ENCODE peak calls at places on chromosomes 12 and 14, in five cellular contexts. K is K562, O is HepG2, R is A549, P is H1. B is an unnamed sample. For H3K9me3, the result is how much of the 10 kb centered on the place peaks cover.

GRCh38 chr12:75933136-75933535 is 98.4 kb downstream of the PHLDA1 start:
- DNase-seq in O (no peak), R (peak), K (no peak), P (no peak), B (peak)

GRCh38 chr12:111574797-111575443 is 24.2 kb downstream of the ATXN2 start:
- DNase-seq in R (no peak), O (no peak), K (no peak), P (no peak), B (no peak)

GRCh38 chr12:58920102-58920955 is at the start of gene LRIG3:
- DNase-seq in K (peak), R (peak), P (no peak), O (peak), B (peak)

GRCh38 chr14:105439710-105440553 is 20.3 kb downstream of the MTA1 start:
- DNase-seq in O (no peak), K (no peak), P (no peak), R (peak), B (peak)

GRCh38 chr12:89695100-89695499 is 13.5 kb downstream of the ATP2B1 start:
- DNase-seq in K (no peak), O (no peak), R (no peak), P (no peak), B (peak)

GRCh38 chr12:25677180-25677937 is 124.3 kb upstream of the LMNTD1 start:
- DNase-seq in P (no peak), R (peak), K (no peak), O (no peak), B (no peak)

GRCh38 chr12:115941362-115941761 is 336.1 kb downstream of the MED13L start:
- DNase-seq in O (no peak), K (no peak), P (no peak), R (no peak), B (no peak)

GRCh38 chr12:105978686-105979085 is 160.1 kb downstream of the NUAK1 start:
- DNase-seq in P (no peak), K (no peak), O (no peak), R (no peak), B (no peak)

GRCh38 chr14:100842799-100843198 is 16.9 kb downstream of the MEG3 start:
- DNase-seq in O (no peak), P (no peak), R (no peak), K (no peak), B (no peak)

GRCh38 chr12:31362759-31363415 is 36.9 kb upstream of the SINHCAF start:
- DNase-seq in K (peak), R (peak), P (no peak), O (peak), B (no peak)

GRCh38 chr14:28759056-28759657 is 7.4 kb upstream of the FOXG1 start:
- DNase-seq in K (no peak), R (no peak), P (no peak), O (no peak), B (no peak)

GRCh38 chr14:90697146-90697545 is 119.1 kb downstream of the TTC7B start:
- DNase-seq in P (no peak), O (no peak), R (no peak), K (no peak), B (no peak)

GRCh38 chr12:13702401-13702800 is 279.0 kb downstream of the GRIN2B start:
- DNase-seq in R (no peak), O (no peak), P (no peak), K (no peak), B (no peak)

GRCh38 chr12:86257173-86257572 is 982 bp upstream of the MGAT4C start:
- DNase-seq in O (no peak), K (no peak), R (no peak), P (no peak), B (no peak)

GRCh38 chr14:24972844-24973243 is 77.1 kb downstream of the STXBP6 start:
- DNase-seq in O (no peak), P (no peak), K (no peak), R (no peak), B (no peak)

GRCh38 chr14:34474187-34474679 is 12.2 kb upstream of the SPTSSA start:
- DNase-seq in K (no peak), P (no peak), R (no peak), O (no peak), B (no peak)

GRCh38 chr12:54439521-54440255 is 20.6 kb upstream of the ITGA5 start:
- DNase-seq in R (peak), O (peak), K (peak), P (no peak), B (peak)

GRCh38 chr12:96258451-96258933 is 64.3 kb downstream of the ELK3 start:
- DNase-seq in R (no peak), O (no peak), P (no peak), K (no peak), B (peak)

GRCh38 chr12:58433969-58434368 is 486.3 kb downstream of the LRIG3 start:
- DNase-seq in O (no peak), R (no peak), K (no peak), P (no peak), B (no peak)

GRCh38 chr12:48717252-48717695 is 767 bp upstream of the CCNT1 start:
- DNase-seq in K (no peak), R (peak), O (no peak), P (no peak), B (peak)

GRCh38 chr12:59151243-59151642 is 230.9 kb upstream of the LRIG3 start:
- DNase-seq in P (no peak), O (no peak), R (no peak), K (no peak), B (no peak)

GRCh38 chr12:14514154-14514842 is 53.4 kb downstream of the PLBD1 start:
- DNase-seq in R (peak), K (no peak), O (peak), P (peak), B (no peak)

GRCh38 chr14:68940614-68941185 is 38.4 kb downstream of the ACTN1 start:
- DNase-seq in K (no peak), O (no peak), R (no peak), P (no peak), B (no peak)

GRCh38 chr14:58638231-58639205 is 756 bp downstream of the DACT1 start:
- DNase-seq in O (no peak), P (no peak), K (no peak), R (peak), B (peak)

GRCh38 chr12:40336573-40337199 is 111.9 kb downstream of the LRRK2 start:
- DNase-seq in K (peak), O (peak), P (no peak), R (peak), B (peak)

GRCh38 chr12:18683603-18684002 is 54.2 kb downstream of the PLCZ1 start:
- DNase-seq in P (no peak), R (no peak), O (no peak), K (peak), B (no peak)

GRCh38 chr12:32302218-32302826 is 97.0 kb upstream of the FGD4 start:
- DNase-seq in R (no peak), K (peak), P (no peak), O (peak), B (peak)

GRCh38 chr14:75277000-75277795 is 1.4 kb upstream of the FOS start:
- DNase-seq in O (peak), K (peak), R (peak), P (no peak), B (peak)

GRCh38 chr12:63918788-63919300 is 74.3 kb downstream of the SRGAP1 start:
- DNase-seq in R (peak), O (peak), P (no peak), K (no peak), B (peak)

GRCh38 chr12:16299403-16299802 is 21.9 kb upstream of the SLC15A5 start:
- DNase-seq in P (no peak), K (no peak), O (no peak), R (no peak), B (no peak)

GRCh38 chr12:100154472-100155247 is 12.0 kb upstream of the BLTP3B start:
- DNase-seq in R (peak), O (peak), K (peak), P (peak), B (peak)

GRCh38 chr14:102545461-102546265 is 36.1 kb upstream of the ANKRD9 start:
- DNase-seq in P (no peak), R (no peak), K (no peak), O (peak), B (no peak)

GRCh38 chr12:72273851-72274284 is 1.7 kb downstream of the TRHDE start:
- DNase-seq in K (no peak), O (no peak), R (no peak), P (no peak), B (no peak)

GRCh38 chr14:75059642-75060041 is 4.2 kb downstream of the ACYP1 start:
- DNase-seq in P (no peak), O (no peak), R (no peak), K (no peak), B (peak)

GRCh38 chr12:6696690-6697583 is 3.7 kb downstream of the PIANP start:
- DNase-seq in R (no peak), K (no peak), P (no peak), O (no peak), B (no peak)

GRCh38 chr12:104844123-104844522 is 114.0 kb downstream of the SLC41A2 start:
- DNase-seq in R (no peak), P (no peak), O (no peak), K (no peak), B (no peak)

GRCh38 chr14:24310666-24311604 is at the start of gene LTB4R:
- DNase-seq in K (no peak), R (no peak), P (no peak), O (no peak), B (peak)

GRCh38 chr14:104598461-104599273 is 5.9 kb downstream of the TMEM179 start:
- DNase-seq in K (no peak), R (no peak), O (no peak), P (no peak), B (no peak)

GRCh38 chr14:53249059-53249458 is 95.9 kb upstream of the DDHD1 start:
- DNase-seq in R (no peak), K (no peak), O (no peak), P (no peak), B (no peak)

DNA sequence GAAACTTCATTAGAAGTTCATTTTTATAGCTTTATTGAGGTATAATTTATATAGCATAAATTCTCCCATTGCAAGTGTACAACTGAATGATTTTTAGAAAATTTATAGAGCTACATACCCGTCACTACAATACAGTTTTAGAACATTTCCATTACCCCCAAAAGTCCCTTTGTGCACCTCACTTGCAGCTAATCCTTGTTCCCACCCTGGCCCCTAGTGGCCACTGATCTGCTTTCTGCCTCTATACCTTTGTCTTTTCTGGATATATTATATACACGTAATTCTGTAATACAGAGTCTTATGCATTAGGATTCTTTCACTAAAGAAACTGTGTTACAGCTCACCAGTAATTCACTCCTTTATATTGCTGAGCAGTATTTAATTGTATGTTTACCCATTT is 145.1 kb upstream of the DIO2 start:
- DNase-seq in K (no peak), P (no peak), R (peak), O (peak), B (peak)
- TF ChIP-seq JUN in K (no peak), P (no peak), R (no peak), O (no peak), B (no peak)

GRCh38 chr14:43872752-43873655 is 634.1 kb downstream of the FSCB start:
- DNase-seq in P (peak), O (peak), K (no peak), R (no peak), B (no peak)

GRCh38 chr14:43877351-43877900 is 629.7 kb downstream of the FSCB start:
- DNase-seq in R (no peak), K (no peak), P (no peak), O (no peak), B (no peak)

GRCh38 chr14:43872222-43872621 is 634.9 kb downstream of the FSCB start:
- DNase-seq in P (peak), K (no peak), O (no peak), R (no peak), B (no peak)
- H3K9me3 ChIP-seq in P (under half), K (under half), O (under half), R (under half), B (under half)

GRCh38 chr12:69966409-69966808 is 141.4 kb downstream of the MYRFL start:
- DNase-seq in O (peak), K (no peak), R (peak), P (no peak), B (no peak)
- TF ChIP-seq JUN in O (no peak), K (no peak), R (no peak), P (no peak), B (no peak)

GRCh38 chr12:132942611-132943010 is 13.5 kb downstream of the ZNF605 start:
- DNase-seq in K (no peak), R (no peak), P (no peak), O (no peak), B (no peak)
- H3K9me3 ChIP-seq in K (under half), R (half or more), P (under half), O (half or more), B (under half)

GRCh38 chr14:64502476-64503183 is 1.0 kb downstream of the ZBTB25 start:
- DNase-seq in R (peak), K (no peak), P (no peak), O (no peak), B (peak)
- TF ChIP-seq JUN in R (no peak), K (no peak), P (no peak), O (no peak), B (no peak)

DNA sequence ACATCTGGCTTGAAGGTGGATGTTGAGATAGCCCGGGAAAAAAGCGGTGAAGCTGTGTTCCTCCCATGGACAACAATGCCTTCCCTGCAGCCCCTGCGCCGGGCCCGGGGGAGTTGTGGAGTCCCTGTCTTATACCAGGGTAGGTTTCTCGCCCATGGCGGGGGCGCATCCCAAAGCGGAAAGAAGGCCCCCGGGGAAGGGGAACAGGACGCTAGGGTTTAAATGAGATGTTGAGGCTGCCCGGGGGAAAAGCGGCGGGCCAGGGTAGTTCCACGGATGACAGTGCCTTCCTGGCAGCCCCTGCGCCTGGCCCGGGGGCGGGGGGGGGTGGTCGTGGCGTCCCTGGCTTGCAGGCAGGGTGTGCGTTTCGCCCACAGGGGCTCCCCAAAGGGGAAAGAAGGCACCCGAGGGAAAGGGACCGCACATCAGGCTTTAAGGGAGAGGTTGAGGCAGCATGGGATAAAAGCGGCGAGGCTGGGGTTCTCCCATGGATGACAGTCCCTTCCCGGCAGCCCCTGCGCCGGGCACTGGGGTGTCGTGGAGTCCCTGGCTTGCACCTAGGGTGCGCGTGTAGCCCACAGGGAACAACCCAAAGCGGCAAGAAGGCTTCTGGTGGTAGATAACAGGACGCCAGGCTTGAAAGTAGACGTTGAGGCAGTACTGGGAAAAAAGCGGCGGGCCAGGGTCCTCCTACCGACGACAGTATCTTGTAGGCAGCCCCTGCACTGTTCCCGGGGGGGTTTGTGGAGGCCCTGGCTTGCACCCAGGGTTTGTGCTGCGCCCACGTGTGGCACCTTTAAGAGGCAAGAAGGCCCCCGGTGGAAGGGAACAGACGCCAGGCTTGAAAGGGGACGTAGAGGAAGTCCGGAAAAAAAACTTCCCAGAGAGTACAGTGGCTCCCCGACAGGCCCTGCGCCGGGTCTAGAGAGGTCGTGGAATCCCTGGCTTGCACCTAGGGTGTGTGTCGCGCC is 160.8 kb upstream of the ALG10B start:
- DNase-seq in K (no peak), O (no peak), P (no peak), R (no peak), B (no peak)
- H3K9me3 ChIP-seq in K (under half), O (under half), P (half or more), R (under half), B (under half)

GRCh38 chr12:123389560-123390351 is 5.8 kb downstream of the KMT5A start:
- DNase-seq in R (no peak), K (peak), P (no peak), O (peak), B (peak)
- TF ChIP-seq JUN in R (no peak), K (no peak), P (no peak), O (no peak), B (no peak)

DNA sequence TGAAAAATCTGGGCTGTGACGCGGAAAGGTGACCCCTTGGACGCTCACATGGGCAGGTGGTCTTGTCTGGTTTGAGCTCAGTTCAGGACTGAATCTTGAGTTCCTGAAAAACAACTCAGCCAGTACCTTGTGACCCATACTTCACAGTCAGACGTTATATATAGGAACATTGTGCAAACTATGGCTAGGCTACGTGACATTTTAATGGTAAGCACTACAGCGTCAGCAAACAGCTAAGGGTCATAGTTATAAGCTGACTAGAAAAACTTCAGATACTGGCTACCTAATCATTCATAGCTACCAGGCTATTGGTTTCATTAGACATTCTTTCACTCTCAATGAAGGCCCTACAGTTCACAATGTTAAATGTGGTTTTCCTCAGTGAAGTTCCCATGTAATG is 14.8 kb upstream of the EDDM3A start:
- DNase-seq in K (no peak), O (no peak), P (no peak), R (no peak), B (no peak)
- H3K9me3 ChIP-seq in K (under half), O (under half), P (under half), R (under half), B (under half)

B was measured in endothelial cell of umbilical vein.